ENCODE peak calls at places on chromosomes 4 and X, in five cellular contexts. One of them, this sample, is unnamed.
A peak's percentile ranks its signal among the peaks of the same experiment; 100 is the strongest.

GRCh38 chr4:3226467-3226866 is 22.5 kb upstream of the MSANTD1 start:
- DNase-seq in NCI-H774: no peak
- DNase-seq in CD4-positive, alpha-beta T cell: no peak
- DNase-seq in activated T-helper 1 cell treated with Interleukin-2 at 50 U/mL for 16 hours: no peak
- DNase-seq in mesendoderm: no peak
- DNase-seq in this sample: peak; percentile 58

GRCh38 chr4:97300561-97300960 is 842.7 kb downstream of the STPG2 start:
- DNase-seq in NCI-H774: no peak
- DNase-seq in CD4-positive, alpha-beta T cell: no peak
- DNase-seq in activated T-helper 1 cell treated with Interleukin-2 at 50 U/mL for 16 hours: no peak
- DNase-seq in mesendoderm: peak; percentile 28
- DNase-seq in this sample: no peak

GRCh38 chr4:17276821-17277220 is 235.1 kb downstream of the QDPR start:
- DNase-seq in NCI-H774: no peak
- DNase-seq in CD4-positive, alpha-beta T cell: no peak
- DNase-seq in activated T-helper 1 cell treated with Interleukin-2 at 50 U/mL for 16 hours: no peak
- DNase-seq in mesendoderm: peak; percentile 44
- DNase-seq in this sample: no peak

GRCh38 chr4:139669859-139670258 is 4.2 kb downstream of the MGST2 start:
- DNase-seq in NCI-H774: no peak
- DNase-seq in CD4-positive, alpha-beta T cell: no peak
- DNase-seq in activated T-helper 1 cell treated with Interleukin-2 at 50 U/mL for 16 hours: no peak
- DNase-seq in mesendoderm: peak; percentile 86
- DNase-seq in this sample: no peak

GRCh38 chr4:131382839-131383238 is 1766.3 kb upstream of the PCDH10 start:
- DNase-seq in NCI-H774: no peak
- DNase-seq in CD4-positive, alpha-beta T cell: no peak
- DNase-seq in activated T-helper 1 cell treated with Interleukin-2 at 50 U/mL for 16 hours: no peak
- DNase-seq in mesendoderm: no peak
- DNase-seq in this sample: no peak

GRCh38 chrX:119226431-119226830 is 9.7 kb upstream of the PGRMC1 start:
- DNase-seq in NCI-H774: no peak
- DNase-seq in CD4-positive, alpha-beta T cell: no peak
- DNase-seq in activated T-helper 1 cell treated with Interleukin-2 at 50 U/mL for 16 hours: no peak
- DNase-seq in mesendoderm: no peak
- DNase-seq in this sample: no peak

GRCh38 chr4:121784401-121784800 is 16.7 kb upstream of the EXOSC9 start:
- DNase-seq in NCI-H774: no peak
- DNase-seq in CD4-positive, alpha-beta T cell: no peak
- DNase-seq in activated T-helper 1 cell treated with Interleukin-2 at 50 U/mL for 16 hours: no peak
- DNase-seq in mesendoderm: no peak
- DNase-seq in this sample: no peak

GRCh38 chr4:153083447-153083921 is 120.8 kb upstream of the TRIM2 start:
- DNase-seq in NCI-H774: peak; percentile 49
- DNase-seq in CD4-positive, alpha-beta T cell: peak; percentile 31
- DNase-seq in activated T-helper 1 cell treated with Interleukin-2 at 50 U/mL for 16 hours: no peak
- DNase-seq in mesendoderm: peak; percentile 94
- DNase-seq in this sample: peak; percentile 71

GRCh38 chr4:52555356-52555716 is 103.8 kb downstream of the USP46 start:
- DNase-seq in NCI-H774: no peak
- DNase-seq in CD4-positive, alpha-beta T cell: no peak
- DNase-seq in activated T-helper 1 cell treated with Interleukin-2 at 50 U/mL for 16 hours: no peak
- DNase-seq in mesendoderm: peak; percentile 7
- DNase-seq in this sample: no peak

GRCh38 chrX:72276478-72276953 is 532 bp downstream of the RPS4X start:
- DNase-seq in NCI-H774: no peak
- DNase-seq in CD4-positive, alpha-beta T cell: no peak
- DNase-seq in activated T-helper 1 cell treated with Interleukin-2 at 50 U/mL for 16 hours: no peak
- DNase-seq in mesendoderm: no peak
- DNase-seq in this sample: no peak

GRCh38 chr4:154399259-154399974 is 92.2 kb downstream of the DCHS2 start:
- DNase-seq in NCI-H774: no peak
- DNase-seq in CD4-positive, alpha-beta T cell: no peak
- DNase-seq in activated T-helper 1 cell treated with Interleukin-2 at 50 U/mL for 16 hours: no peak
- DNase-seq in mesendoderm: peak; percentile 51
- DNase-seq in this sample: no peak

GRCh38 chrX:20116575-20117240 is at the start of gene MAP7D2:
- DNase-seq in NCI-H774: no peak
- DNase-seq in CD4-positive, alpha-beta T cell: no peak
- DNase-seq in activated T-helper 1 cell treated with Interleukin-2 at 50 U/mL for 16 hours: no peak
- DNase-seq in mesendoderm: peak; percentile 2
- DNase-seq in this sample: no peak

GRCh38 chrX:37825225-37825842 is 22.0 kb downstream of the DYNLT3 start:
- DNase-seq in NCI-H774: no peak
- DNase-seq in CD4-positive, alpha-beta T cell: peak; percentile 35
- DNase-seq in activated T-helper 1 cell treated with Interleukin-2 at 50 U/mL for 16 hours: peak; percentile 15
- DNase-seq in mesendoderm: peak; percentile 37
- DNase-seq in this sample: peak; percentile 3

GRCh38 chr4:2024683-2025082 is 15.9 kb upstream of the NELFA start:
- DNase-seq in NCI-H774: no peak
- DNase-seq in CD4-positive, alpha-beta T cell: no peak
- DNase-seq in activated T-helper 1 cell treated with Interleukin-2 at 50 U/mL for 16 hours: no peak
- DNase-seq in mesendoderm: no peak
- DNase-seq in this sample: no peak

GRCh38 chr4:69823481-69824186 is 36.3 kb downstream of the SULT1E1 start:
- DNase-seq in NCI-H774: peak; percentile 76
- DNase-seq in CD4-positive, alpha-beta T cell: peak; percentile 52
- DNase-seq in activated T-helper 1 cell treated with Interleukin-2 at 50 U/mL for 16 hours: peak; percentile 7
- DNase-seq in mesendoderm: peak; percentile 53
- DNase-seq in this sample: peak; percentile 81

GRCh38 chrX:129123795-129124194 is 399.5 kb downstream of the SMARCA1 start:
- DNase-seq in NCI-H774: no peak
- DNase-seq in CD4-positive, alpha-beta T cell: no peak
- DNase-seq in activated T-helper 1 cell treated with Interleukin-2 at 50 U/mL for 16 hours: no peak
- DNase-seq in mesendoderm: no peak
- DNase-seq in this sample: no peak

GRCh38 chrX:107674480-107675364 is 46.4 kb downstream of the PRPS1 start:
- DNase-seq in NCI-H774: no peak
- DNase-seq in CD4-positive, alpha-beta T cell: peak; percentile 56
- DNase-seq in activated T-helper 1 cell treated with Interleukin-2 at 50 U/mL for 16 hours: peak; percentile 10
- DNase-seq in mesendoderm: no peak
- DNase-seq in this sample: no peak

GRCh38 chr4:159012381-159012780 is 90.5 kb upstream of the RAPGEF2 start:
- DNase-seq in NCI-H774: no peak
- DNase-seq in CD4-positive, alpha-beta T cell: no peak
- DNase-seq in activated T-helper 1 cell treated with Interleukin-2 at 50 U/mL for 16 hours: no peak
- DNase-seq in mesendoderm: no peak
- DNase-seq in this sample: no peak

GRCh38 chr4:165872443-165873297 is at the start of gene TLL1:
- DNase-seq in NCI-H774: peak; percentile 31
- DNase-seq in CD4-positive, alpha-beta T cell: no peak
- DNase-seq in activated T-helper 1 cell treated with Interleukin-2 at 50 U/mL for 16 hours: no peak
- DNase-seq in mesendoderm: peak; percentile 41
- DNase-seq in this sample: no peak

GRCh38 chr4:76607266-76607799 is 172.3 kb downstream of the SHROOM3 start:
- DNase-seq in NCI-H774: no peak
- DNase-seq in CD4-positive, alpha-beta T cell: no peak
- DNase-seq in activated T-helper 1 cell treated with Interleukin-2 at 50 U/mL for 16 hours: no peak
- DNase-seq in mesendoderm: no peak
- DNase-seq in this sample: no peak

GRCh38 chr4:107736924-107737448 is 17.0 kb upstream of the PAPSS1 start:
- DNase-seq in NCI-H774: no peak
- DNase-seq in CD4-positive, alpha-beta T cell: no peak
- DNase-seq in activated T-helper 1 cell treated with Interleukin-2 at 50 U/mL for 16 hours: peak; percentile 5
- DNase-seq in mesendoderm: peak; percentile 89
- DNase-seq in this sample: peak; percentile 26

GRCh38 chr4:99134586-99134985 is 9.5 kb downstream of the ADH4 start:
- DNase-seq in NCI-H774: no peak
- DNase-seq in CD4-positive, alpha-beta T cell: no peak
- DNase-seq in activated T-helper 1 cell treated with Interleukin-2 at 50 U/mL for 16 hours: no peak
- DNase-seq in mesendoderm: no peak
- DNase-seq in this sample: no peak

GRCh38 chrX:124274438-124275166 is 57.9 kb upstream of the TEX13D start:
- DNase-seq in NCI-H774: no peak
- DNase-seq in CD4-positive, alpha-beta T cell: no peak
- DNase-seq in activated T-helper 1 cell treated with Interleukin-2 at 50 U/mL for 16 hours: no peak
- DNase-seq in mesendoderm: peak; percentile 4
- DNase-seq in this sample: peak; percentile 12

GRCh38 chr4:152534541-152535231 is 1.2 kb downstream of the FBXW7 start:
- DNase-seq in NCI-H774: no peak
- DNase-seq in CD4-positive, alpha-beta T cell: peak; percentile 45
- DNase-seq in activated T-helper 1 cell treated with Interleukin-2 at 50 U/mL for 16 hours: peak; percentile 32
- DNase-seq in mesendoderm: peak; percentile 60
- DNase-seq in this sample: no peak

GRCh38 chrX:33161829-33162228 is 49.5 kb downstream of the DMD start:
- DNase-seq in NCI-H774: no peak
- DNase-seq in CD4-positive, alpha-beta T cell: no peak
- DNase-seq in activated T-helper 1 cell treated with Interleukin-2 at 50 U/mL for 16 hours: no peak
- DNase-seq in mesendoderm: no peak
- DNase-seq in this sample: no peak

GRCh38 chr4:37594095-37594494 is 92.1 kb downstream of the RELL1 start:
- DNase-seq in NCI-H774: no peak
- DNase-seq in CD4-positive, alpha-beta T cell: no peak
- DNase-seq in activated T-helper 1 cell treated with Interleukin-2 at 50 U/mL for 16 hours: no peak
- DNase-seq in mesendoderm: no peak
- DNase-seq in this sample: no peak

GRCh38 chrX:94831364-94831763 is 1157.4 kb downstream of the FAM133A start:
- DNase-seq in NCI-H774: no peak
- DNase-seq in CD4-positive, alpha-beta T cell: no peak
- DNase-seq in activated T-helper 1 cell treated with Interleukin-2 at 50 U/mL for 16 hours: no peak
- DNase-seq in mesendoderm: peak; percentile 27
- DNase-seq in this sample: no peak

GRCh38 chrX:21946925-21947641 is 6.6 kb downstream of the SMS start:
- DNase-seq in NCI-H774: no peak
- DNase-seq in CD4-positive, alpha-beta T cell: no peak
- DNase-seq in activated T-helper 1 cell treated with Interleukin-2 at 50 U/mL for 16 hours: no peak
- DNase-seq in mesendoderm: peak; percentile 84
- DNase-seq in this sample: no peak

GRCh38 chrX:52410439-52411394 is 41.9 kb downstream of the XAGE2 start:
- DNase-seq in NCI-H774: no peak
- DNase-seq in CD4-positive, alpha-beta T cell: no peak
- DNase-seq in activated T-helper 1 cell treated with Interleukin-2 at 50 U/mL for 16 hours: no peak
- DNase-seq in mesendoderm: no peak
- DNase-seq in this sample: no peak

GRCh38 chr4:176641237-176641636 is 151.5 kb downstream of the VEGFC start:
- DNase-seq in NCI-H774: no peak
- DNase-seq in CD4-positive, alpha-beta T cell: no peak
- DNase-seq in activated T-helper 1 cell treated with Interleukin-2 at 50 U/mL for 16 hours: no peak
- DNase-seq in mesendoderm: no peak
- DNase-seq in this sample: no peak

GRCh38 chrX:153732406-153732805 is 7.8 kb downstream of the ABCD1 start:
- DNase-seq in NCI-H774: no peak
- DNase-seq in CD4-positive, alpha-beta T cell: no peak
- DNase-seq in activated T-helper 1 cell treated with Interleukin-2 at 50 U/mL for 16 hours: no peak
- DNase-seq in mesendoderm: no peak
- DNase-seq in this sample: no peak

GRCh38 chr4:73661646-73662119 is 41.4 kb upstream of the RASSF6 start:
- DNase-seq in NCI-H774: no peak
- DNase-seq in CD4-positive, alpha-beta T cell: no peak
- DNase-seq in activated T-helper 1 cell treated with Interleukin-2 at 50 U/mL for 16 hours: no peak
- DNase-seq in mesendoderm: peak; percentile 11
- DNase-seq in this sample: no peak

GRCh38 chrX:154096140-154097002 is 1.1 kb downstream of the MECP2 start:
- DNase-seq in NCI-H774: no peak
- DNase-seq in CD4-positive, alpha-beta T cell: no peak
- DNase-seq in activated T-helper 1 cell treated with Interleukin-2 at 50 U/mL for 16 hours: no peak
- DNase-seq in mesendoderm: no peak
- DNase-seq in this sample: no peak

GRCh38 chrX:39576081-39576701 is 521.6 kb downstream of the BCOR start:
- DNase-seq in NCI-H774: peak; percentile 25
- DNase-seq in CD4-positive, alpha-beta T cell: no peak
- DNase-seq in activated T-helper 1 cell treated with Interleukin-2 at 50 U/mL for 16 hours: no peak
- DNase-seq in mesendoderm: no peak
- DNase-seq in this sample: peak; percentile 38

GRCh38 chr4:156673483-156673882 is 298.1 kb downstream of the PDGFC start:
- DNase-seq in NCI-H774: no peak
- DNase-seq in CD4-positive, alpha-beta T cell: no peak
- DNase-seq in activated T-helper 1 cell treated with Interleukin-2 at 50 U/mL for 16 hours: no peak
- DNase-seq in mesendoderm: no peak
- DNase-seq in this sample: no peak

GRCh38 chr4:72857787-72858186 is 211.7 kb downstream of the COX18 start:
- DNase-seq in NCI-H774: no peak
- DNase-seq in CD4-positive, alpha-beta T cell: no peak
- DNase-seq in activated T-helper 1 cell treated with Interleukin-2 at 50 U/mL for 16 hours: no peak
- DNase-seq in mesendoderm: no peak
- DNase-seq in this sample: no peak

GRCh38 chr4:101187837-101188236 is 159.5 kb downstream of the PPP3CA start:
- DNase-seq in NCI-H774: no peak
- DNase-seq in CD4-positive, alpha-beta T cell: no peak
- DNase-seq in activated T-helper 1 cell treated with Interleukin-2 at 50 U/mL for 16 hours: no peak
- DNase-seq in mesendoderm: no peak
- DNase-seq in this sample: no peak

GRCh38 chr4:111681751-111682150 is 463.5 kb upstream of the FAM241A start:
- DNase-seq in NCI-H774: no peak
- DNase-seq in CD4-positive, alpha-beta T cell: no peak
- DNase-seq in activated T-helper 1 cell treated with Interleukin-2 at 50 U/mL for 16 hours: no peak
- DNase-seq in mesendoderm: no peak
- DNase-seq in this sample: no peak

GRCh38 chr4:100391913-100392312 is 125.9 kb downstream of the EMCN start:
- DNase-seq in NCI-H774: no peak
- DNase-seq in CD4-positive, alpha-beta T cell: no peak
- DNase-seq in activated T-helper 1 cell treated with Interleukin-2 at 50 U/mL for 16 hours: no peak
- DNase-seq in mesendoderm: no peak
- DNase-seq in this sample: no peak